ENCODE peak calls at places on chromosomes 4 and X, in four cellular contexts. T, E, W and R are unnamed samples.

GRCh38 chrX:11499076-11500044 is 166.4 kb downstream of the ARHGAP6 start:
- DNase-seq in T (no peak), W (no peak), E (no peak), R (peak; percentile 2)

GRCh38 chrX:7262551-7262950 is 114.6 kb upstream of the PUDP start:
- DNase-seq in E (no peak), W (no peak), T (no peak), R (no peak)

GRCh38 chrX:50780144-50780543 is 33.9 kb downstream of the SHROOM4 start:
- DNase-seq in E (no peak), W (no peak), T (no peak), R (no peak)

GRCh38 chr4:161183729-161184128 is 980.1 kb downstream of the FSTL5 start:
- DNase-seq in T (no peak), W (no peak), E (no peak), R (no peak)

GRCh38 chr4:28558871-28559270 is 1698.2 kb downstream of the STIM2 start:
- DNase-seq in W (no peak), E (no peak), T (no peak), R (no peak)

GRCh38 chr4:53649357-53649756 is 58.1 kb upstream of the LNX1 start:
- DNase-seq in T (no peak), W (no peak), E (no peak), R (no peak)

GRCh38 chr4:48405924-48406323 is 64.6 kb downstream of the SLAIN2 start:
- DNase-seq in E (no peak), W (no peak), T (no peak), R (no peak)

GRCh38 chr4:7392438-7393374 is 42.0 kb downstream of the PSAPL1 start:
- DNase-seq in T (no peak), E (no peak), W (no peak), R (no peak)

GRCh38 chr4:182994171-182994570 is 77.0 kb upstream of the DCTD start:
- DNase-seq in W (no peak), E (no peak), T (no peak), R (no peak)

GRCh38 chr4:138216272-138216867 is 25.8 kb downstream of the SLC7A11 start:
- DNase-seq in E (no peak), T (no peak), W (no peak), R (no peak)

GRCh38 chr4:48295116-48295515 is 25.5 kb upstream of the TEC start:
- DNase-seq in W (no peak), E (no peak), T (no peak), R (no peak)

GRCh38 chr4:98341309-98341708 is 80.1 kb downstream of the RAP1GDS1 start:
- DNase-seq in T (no peak), W (no peak), E (no peak), R (peak; percentile 6)

GRCh38 chrX:41293269-41293668 is 40.7 kb upstream of the DDX3X start:
- DNase-seq in E (no peak), T (peak; percentile 51), W (no peak), R (no peak)

GRCh38 chrX:38628587-38628986 is 67.2 kb downstream of the TSPAN7 start:
- DNase-seq in T (no peak), W (no peak), E (no peak), R (no peak)

GRCh38 chrX:42603016-42603415 is 174.9 kb downstream of the PPP1R2C start:
- DNase-seq in T (no peak), W (no peak), E (no peak), R (no peak)

GRCh38 chrX:130120321-130120731 is 10.0 kb upstream of the ELF4 start:
- DNase-seq in E (no peak), T (no peak), W (no peak), R (no peak)

GRCh38 chr4:1310796-1311715 is 21.4 kb downstream of the MAEA start:
- DNase-seq in E (no peak), W (no peak), T (no peak), R (no peak)

GRCh38 chr4:73734405-73735070 is 5.8 kb upstream of the CXCL8 start:
- DNase-seq in E (no peak), W (no peak), T (no peak), R (no peak)

GRCh38 chrX:44012484-44013096 is 39.4 kb upstream of the NDP start:
- DNase-seq in T (peak; percentile 77), E (no peak), W (peak; percentile 50), R (peak; percentile 48)

GRCh38 chr4:183797041-183797444 is 108.1 kb upstream of the STOX2 start:
- DNase-seq in E (no peak), W (no peak), T (no peak), R (peak; percentile 49)

GRCh38 chrX:45001038-45001437 is 128.1 kb downstream of the KDM6A start:
- DNase-seq in W (no peak), E (no peak), T (peak; percentile 25), R (no peak)